ENCODE peak calls at places on chromosome 12, in five cellular contexts. H is AG09319, W is nephron progenitor cell, G is mesothelial cell of epicardium, T is mucosa of descending colon. Z is an unnamed sample.

GRCh38 chr12:9699898-9700605 is 30.5 kb downstream of the CLEC2D start:
- DNase-seq in H (no peak), W (no peak), G (no peak), T (no peak), Z (no peak)

GRCh38 chr12:93634416-93634815 is 42.8 kb upstream of the CRADD start:
- DNase-seq in H (no peak), W (no peak), G (no peak), T (no peak), Z (no peak)

GRCh38 chr12:88242161-88242925 is 100.2 kb downstream of the TMTC3 start:
- DNase-seq in H (peak), W (no peak), G (no peak), T (peak), Z (no peak)

GRCh38 chr12:40312196-40312595 is 87.4 kb downstream of the LRRK2 start:
- DNase-seq in H (no peak), W (no peak), G (no peak), T (no peak), Z (no peak)

GRCh38 chr12:85653731-85654455 is 182.3 kb downstream of the RASSF9 start:
- DNase-seq in H (no peak), W (no peak), G (no peak), T (no peak), Z (no peak)

GRCh38 chr12:386651-387050 is 2.5 kb downstream of the KDM5A start:
- DNase-seq in H (no peak), W (no peak), G (no peak), T (no peak), Z (no peak)

GRCh38 chr12:116222358-116222757 is 55.1 kb downstream of the MED13L start:
- DNase-seq in H (peak), W (no peak), G (no peak), T (peak), Z (no peak)

GRCh38 chr12:47741340-47741703 is 16.0 kb upstream of the ENDOU start:
- DNase-seq in H (no peak), W (no peak), G (no peak), T (peak), Z (no peak)

GRCh38 chr12:49369723-49370145 is 2.5 kb downstream of the SPATS2 start:
- DNase-seq in H (no peak), W (no peak), G (no peak), T (peak), Z (peak)

GRCh38 chr12:51827925-51828818 is 20.3 kb downstream of the FIGNL2 start:
- DNase-seq in H (no peak), W (no peak), G (no peak), T (peak), Z (no peak)

GRCh38 chr12:116317986-116318737 is 40.7 kb upstream of the MED13L start:
- DNase-seq in H (no peak), W (no peak), G (no peak), T (no peak), Z (no peak)

GRCh38 chr12:15130521-15130920 is 90.7 kb downstream of the RERG start:
- DNase-seq in H (no peak), W (no peak), G (no peak), T (no peak), Z (no peak)

GRCh38 chr12:4899361-4899760 is 10.3 kb upstream of the KCNA1 start:
- DNase-seq in H (no peak), W (no peak), G (no peak), T (no peak), Z (no peak)

GRCh38 chr12:27343255-27344000 is 10.8 kb downstream of the BMAL2 start:
- DNase-seq in H (peak), W (no peak), G (no peak), T (no peak), Z (no peak)

GRCh38 chr12:42741771-42742510 is 152.4 kb upstream of the PRICKLE1 start:
- DNase-seq in H (no peak), W (no peak), G (no peak), T (no peak), Z (no peak)

GRCh38 chr12:118790578-118790977 is 190.8 kb upstream of the SRRM4 start:
- DNase-seq in H (no peak), W (no peak), G (no peak), T (no peak), Z (no peak)

GRCh38 chr12:40971911-40972310 is 216.2 kb upstream of the PDZRN4 start:
- DNase-seq in H (peak), W (no peak), G (no peak), T (no peak), Z (no peak)

GRCh38 chr12:29023436-29024076 is 125.5 kb upstream of the FAR2 start:
- DNase-seq in H (no peak), W (no peak), G (no peak), T (no peak), Z (no peak)

GRCh38 chr12:44525806-44526654 is 350.1 kb downstream of the NELL2 start:
- DNase-seq in H (no peak), W (no peak), G (no peak), T (no peak), Z (no peak)

GRCh38 chr12:68319988-68320623 is 12.1 kb downstream of the MDM1 start:
- DNase-seq in H (no peak), W (no peak), G (no peak), T (peak), Z (no peak)

GRCh38 chr12:43281563-43281962 is 270.4 kb downstream of the ADAMTS20 start:
- DNase-seq in H (no peak), W (no peak), G (no peak), T (no peak), Z (peak)

DNA sequence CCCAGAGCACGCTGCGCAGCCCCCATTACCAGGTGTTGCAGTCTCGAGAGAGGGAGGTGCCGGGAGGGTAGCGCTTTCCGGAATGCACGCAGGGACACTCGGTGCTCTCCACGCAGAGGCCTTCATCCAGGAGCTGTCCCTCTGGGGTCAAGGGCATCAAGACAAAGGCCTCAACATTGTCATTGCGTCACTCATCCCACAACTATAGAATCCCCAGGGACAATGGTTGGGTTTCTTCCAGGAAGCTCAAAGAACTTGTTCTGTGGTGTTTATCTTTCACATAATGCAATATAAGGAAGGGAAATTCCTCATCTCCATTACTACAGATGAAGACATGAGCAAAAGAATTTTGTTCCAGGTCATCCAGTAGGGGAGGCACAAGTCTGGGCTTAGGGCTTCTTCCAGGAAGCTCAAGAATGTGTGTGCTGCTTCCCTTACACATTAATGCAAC is 52.1 kb downstream of the VWF start:
- DNase-seq in H (no peak), W (no peak), G (no peak), T (no peak), Z (no peak)
- TF ChIP-seq CTCF in H (peak), W (no peak), G (no peak), T (no peak), Z (no peak)

GRCh38 chr12:132364348-132364902 is 35.0 kb upstream of the GALNT9 start:
- DNase-seq in H (no peak), W (no peak), G (no peak), T (no peak), Z (peak)

GRCh38 chr12:132365226-132365625 is 35.8 kb upstream of the GALNT9 start:
- DNase-seq in H (no peak), W (no peak), G (no peak), T (no peak), Z (no peak)

GRCh38 chr12:132367852-132368251 is 38.5 kb upstream of the GALNT9 start:
- DNase-seq in H (no peak), W (no peak), G (no peak), T (no peak), Z (no peak)

GRCh38 chr12:132366341-132366861 is 37.0 kb upstream of the GALNT9 start:
- DNase-seq in H (no peak), W (peak), G (no peak), T (no peak), Z (peak)

GRCh38 chr12:132367401-132367851 is 38.0 kb upstream of the GALNT9 start:
- DNase-seq in H (no peak), W (no peak), G (no peak), T (no peak), Z (peak)
- TF ChIP-seq CTCF in H (no peak), W (no peak), G (no peak), T (no peak), Z (no peak)

GRCh38 chr12:54631988-54632728 is 2.5 kb downstream of the LACRT start:
- DNase-seq in H (no peak), W (no peak), G (no peak), T (no peak), Z (no peak)
- TF ChIP-seq CTCF in H (no peak), W (no peak), G (no peak), T (no peak), Z (peak)

GRCh38 chr12:81170072-81170471 is 92.2 kb downstream of the ACSS3 start:
- DNase-seq in H (no peak), W (no peak), G (no peak), T (no peak), Z (no peak)

GRCh38 chr12:81167694-81168093 is 89.8 kb downstream of the ACSS3 start:
- DNase-seq in H (no peak), W (no peak), G (no peak), T (no peak), Z (no peak)

GRCh38 chr12:81161680-81162079 is 83.8 kb downstream of the ACSS3 start:
- DNase-seq in H (no peak), W (no peak), G (no peak), T (no peak), Z (no peak)

GRCh38 chr12:81162725-81163124 is 84.8 kb downstream of the ACSS3 start:
- DNase-seq in H (no peak), W (no peak), G (no peak), T (no peak), Z (peak)

DNA sequence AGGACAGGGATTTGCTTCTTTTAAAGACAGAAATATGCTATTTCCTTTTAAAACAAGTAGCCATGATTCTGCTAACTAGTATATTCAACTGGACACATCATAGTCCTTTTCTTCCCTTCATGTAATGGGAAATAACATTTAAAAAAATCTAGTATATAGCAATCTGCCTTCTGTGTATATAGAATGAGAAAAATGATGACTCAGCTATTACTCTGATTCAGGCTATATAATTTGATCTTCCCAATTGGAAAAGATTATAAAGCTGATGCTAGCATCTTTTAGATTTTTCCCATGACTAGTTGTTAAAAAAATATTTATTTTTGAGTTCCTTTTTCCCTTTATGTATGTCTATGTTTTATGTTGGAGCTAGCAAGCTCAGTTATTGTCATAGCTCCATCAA is 86.9 kb downstream of the ACSS3 start:
- DNase-seq in H (no peak), W (no peak), G (no peak), T (no peak), Z (no peak)
- TF ChIP-seq CTCF in H (no peak), W (no peak), G (no peak), T (no peak), Z (no peak)

DNA sequence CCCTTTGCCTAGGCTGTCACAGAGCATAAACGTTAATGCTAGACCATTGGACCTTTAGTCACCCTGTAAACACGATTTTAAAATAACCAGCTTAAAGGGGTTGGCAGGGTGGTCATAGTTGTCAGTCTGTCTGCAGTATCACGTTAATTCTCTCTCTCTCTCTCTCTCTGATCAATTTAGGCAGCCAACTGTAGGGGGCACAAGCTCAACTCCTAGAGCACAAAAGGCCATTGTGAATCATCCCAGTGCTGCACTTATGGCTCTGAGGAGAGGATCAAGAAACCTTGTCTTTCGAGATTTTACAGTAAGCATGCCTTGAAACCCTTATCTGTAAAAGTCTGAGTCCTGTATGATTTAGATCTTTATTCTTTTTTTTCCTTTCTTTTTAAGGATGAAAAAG is 97.1 kb downstream of the SCAF11 start:
- DNase-seq in H (no peak), W (no peak), G (no peak), T (no peak), Z (no peak)
- TF ChIP-seq CTCF in H (no peak), W (no peak), G (no peak), T (no peak), Z (no peak)

Z was measured in glutamatergic neuron.